ENCODE peak calls at places on chromosomes 6 and 20, in eight cellular contexts. L, F, O, E, Z, B, U and M are unnamed samples.

GRCh38 chr20:17680836-17681740 is 954 bp downstream of the RRBP1 start:
- DNase-seq in B (peak), O (no peak), U (peak), Z (peak), F (peak), E (peak), L (peak), M (peak)

GRCh38 chr20:687468-688203 is 12.0 kb upstream of the SCRT2 start:
- DNase-seq in B (no peak), L (no peak), F (no peak), E (no peak), O (no peak), U (no peak), Z (no peak), M (no peak)

GRCh38 chr6:48844696-48845095 is 618.4 kb downstream of the MMUT start:
- DNase-seq in Z (no peak), L (no peak), O (no peak), B (no peak), U (no peak), F (no peak), E (no peak), M (no peak)

GRCh38 chr6:137291441-137291840 is 72.3 kb upstream of the IFNGR1 start:
- DNase-seq in E (peak), O (no peak), Z (peak), F (no peak), L (no peak), U (peak), B (peak), M (no peak)

GRCh38 chr20:3630429-3630828 is 32.8 kb downstream of the GFRA4 start:
- DNase-seq in Z (no peak), O (no peak), E (no peak), F (no peak), B (no peak), L (no peak), U (no peak), M (no peak)

GRCh38 chr6:107230448-107230847 is 115.1 kb upstream of the BEND3 start:
- DNase-seq in O (no peak), B (no peak), L (no peak), E (no peak), Z (no peak), F (no peak), U (no peak), M (no peak)

GRCh38 chr6:116763871-116764270 is 1.6 kb downstream of the FAM162B start:
- DNase-seq in L (no peak), B (no peak), O (no peak), U (no peak), Z (peak), E (no peak), F (no peak), M (peak)

GRCh38 chr6:16271415-16271814 is 33.0 kb downstream of the GMPR start:
- DNase-seq in Z (no peak), U (no peak), L (no peak), B (no peak), F (no peak), O (no peak), E (no peak), M (no peak)

GRCh38 chr20:35329435-35330139 is 37.4 kb upstream of the FAM83C start:
- DNase-seq in L (peak), U (peak), Z (peak), F (peak), E (no peak), O (no peak), B (no peak), M (no peak)

GRCh38 chr20:54266844-54267243 is 59.0 kb downstream of the PFDN4 start:
- DNase-seq in U (no peak), B (no peak), Z (no peak), O (no peak), E (no peak), F (no peak), L (no peak), M (no peak)

GRCh38 chr20:31560094-31560899 is 44.8 kb upstream of the ID1 start:
- DNase-seq in B (peak), E (peak), U (peak), Z (peak), O (peak), L (peak), F (peak), M (peak)

GRCh38 chr6:149834513-149835481 is 29.4 kb downstream of the LRP11 start:
- DNase-seq in L (peak), U (peak), B (peak), O (peak), E (peak), Z (peak), F (peak), M (peak)

GRCh38 chr20:11229772-11230171 is 556.0 kb upstream of the JAG1 start:
- DNase-seq in U (peak), O (peak), L (no peak), E (peak), Z (peak), F (no peak), B (peak), M (peak)

GRCh38 chr6:112501705-112502104 is 154.6 kb downstream of the RFPL4B start:
- DNase-seq in F (no peak), E (no peak), Z (peak), L (peak), B (peak), U (peak), O (no peak), M (no peak)

GRCh38 chr6:140319209-140319608 is 944.8 kb upstream of the CITED2 start:
- DNase-seq in O (no peak), U (peak), F (peak), E (peak), Z (peak), L (no peak), B (peak), M (no peak)

GRCh38 chr20:50189681-50190250 is 864 bp upstream of the CEBPB start:
- DNase-seq in F (no peak), E (no peak), L (peak), Z (no peak), B (no peak), U (no peak), O (no peak), M (no peak)

GRCh38 chr6:132964101-132964867 is 149.9 kb downstream of the RPS12 start:
- DNase-seq in L (no peak), Z (peak), F (no peak), E (peak), U (no peak), O (no peak), B (peak), M (no peak)

GRCh38 chr6:168371989-168372711 is 52.6 kb upstream of the DACT2 start:
- DNase-seq in E (no peak), O (no peak), U (no peak), F (no peak), B (no peak), Z (no peak), L (no peak), M (no peak)

GRCh38 chr6:110492584-110492983 is 16.2 kb upstream of the SLC22A16 start:
- DNase-seq in L (no peak), F (no peak), O (no peak), U (peak), B (no peak), E (no peak), Z (peak), M (no peak)

GRCh38 chr6:35973670-35974222 is 50.7 kb downstream of the SLC26A8 start:
- DNase-seq in L (no peak), B (no peak), Z (no peak), F (peak), E (no peak), U (no peak), O (no peak), M (no peak)

GRCh38 chr6:148984516-148985056 is 237.8 kb downstream of the UST start:
- DNase-seq in Z (peak), L (no peak), B (no peak), O (no peak), E (no peak), U (no peak), F (no peak), M (no peak)

GRCh38 chr6:122449084-122449483 is 22.5 kb downstream of the SERINC1 start:
- DNase-seq in E (no peak), O (no peak), Z (no peak), B (no peak), U (no peak), L (no peak), F (no peak), M (no peak)

GRCh38 chr20:58146081-58146734 is 82.2 kb downstream of the ANKRD60 start:
- DNase-seq in Z (no peak), E (no peak), O (no peak), B (no peak), U (no peak), F (no peak), L (no peak), M (no peak)

GRCh38 chr6:123224077-123224476 is 228.0 kb downstream of the CLVS2 start:
- DNase-seq in O (no peak), B (no peak), U (no peak), E (no peak), Z (no peak), F (no peak), L (no peak), M (no peak)

GRCh38 chr6:111601875-111602274 is 3.8 kb downstream of the TRAF3IP2 start:
- DNase-seq in Z (peak), U (peak), B (peak), L (no peak), F (no peak), E (peak), O (no peak), M (peak)

GRCh38 chr6:169165561-169166300 is 87.9 kb downstream of the THBS2 start:
- DNase-seq in Z (peak), F (no peak), U (peak), O (no peak), E (peak), L (no peak), B (peak), M (no peak)

GRCh38 chr20:39812116-39812515 is 850.0 kb downstream of the DHX35 start:
- DNase-seq in B (no peak), U (no peak), E (no peak), O (no peak), Z (no peak), F (no peak), L (no peak), M (no peak)

GRCh38 chr6:39088331-39088730 is 26.7 kb downstream of the SAYSD1 start:
- DNase-seq in Z (peak), U (peak), F (no peak), B (peak), E (peak), O (no peak), L (peak), M (peak)

GRCh38 chr20:24004470-24004869 is 15.9 kb upstream of the GGTLC1 start:
- DNase-seq in F (no peak), E (no peak), L (no peak), O (no peak), Z (no peak), B (no peak), U (no peak), M (no peak)

GRCh38 chr6:74073429-74073828 is 377.4 kb downstream of the CD109 start:
- DNase-seq in F (no peak), E (peak), O (no peak), U (peak), Z (peak), B (peak), L (no peak), M (peak)

GRCh38 chr20:10795286-10796026 is 121.7 kb upstream of the JAG1 start:
- DNase-seq in L (peak), Z (no peak), F (no peak), B (no peak), U (peak), O (no peak), E (no peak), M (no peak)

GRCh38 chr6:122622404-122622938 is 12.3 kb downstream of the PKIB start:
- DNase-seq in F (no peak), Z (no peak), L (peak), E (no peak), B (no peak), O (no peak), U (no peak), M (no peak)

GRCh38 chr6:33717857-33718552 is 6.5 kb upstream of the UQCC2 start:
- DNase-seq in O (no peak), L (no peak), E (peak), F (no peak), B (no peak), Z (no peak), U (no peak), M (no peak)

GRCh38 chr6:43070028-43070632 is 6.0 kb upstream of the PTK7 start:
- DNase-seq in O (no peak), U (peak), Z (peak), F (peak), B (peak), L (no peak), E (peak), M (no peak)
- TF ChIP-seq CTCF in O (peak), U (peak), Z (peak), F (no peak), B (peak), L (peak), E (peak), M (peak)

GRCh38 chr20:22684763-22685443 is 100.5 kb upstream of the FOXA2 start:
- DNase-seq in Z (no peak), U (no peak), B (no peak), E (no peak), L (no peak), F (no peak), O (no peak), M (no peak)
- TF ChIP-seq CTCF in Z (no peak), U (no peak), B (no peak), E (no peak), L (no peak), F (no peak), O (peak), M (peak)

GRCh38 chr20:37980876-37981275 is 52.4 kb downstream of the TTI1 start:
- DNase-seq in E (no peak), O (no peak), U (no peak), F (no peak), Z (no peak), B (no peak), L (no peak), M (no peak)
- TF ChIP-seq CTCF in E (no peak), O (no peak), U (no peak), F (no peak), Z (no peak), B (no peak), L (no peak), M (no peak)

GRCh38 chr6:113970808-113971676 is at the start of gene HDAC2:
- DNase-seq in B (peak), U (peak), Z (peak), O (peak), L (peak), F (peak), E (peak), M (peak)
- TF ChIP-seq CTCF in B (no peak), U (no peak), Z (no peak), O (no peak), L (no peak), F (no peak), E (no peak), M (peak)

GRCh38 chr20:33917813-33918525 is 75.7 kb upstream of the RALY start:
- DNase-seq in Z (no peak), B (no peak), U (no peak), O (no peak), L (no peak), E (peak), F (no peak), M (no peak)

GRCh38 chr20:33915726-33916331 is 77.9 kb upstream of the RALY start:
- DNase-seq in Z (no peak), O (peak), E (no peak), F (peak), L (peak), B (no peak), U (no peak), M (no peak)

GRCh38 chr20:33910529-33911327 is 83.0 kb upstream of the RALY start:
- DNase-seq in O (no peak), F (no peak), U (no peak), E (no peak), Z (no peak), B (no peak), L (no peak), M (no peak)

GRCh38 chr20:33918662-33919061 is 75.0 kb upstream of the RALY start:
- DNase-seq in Z (no peak), O (no peak), L (no peak), U (no peak), B (no peak), E (no peak), F (no peak), M (no peak)

GRCh38 chr20:33914871-33915270 is 78.8 kb upstream of the RALY start:
- DNase-seq in B (peak), O (peak), Z (peak), L (no peak), U (no peak), E (peak), F (no peak), M (peak)
- TF ChIP-seq CTCF in B (peak), O (no peak), Z (peak), L (no peak), U (no peak), E (no peak), F (no peak), M (no peak)

DNA sequence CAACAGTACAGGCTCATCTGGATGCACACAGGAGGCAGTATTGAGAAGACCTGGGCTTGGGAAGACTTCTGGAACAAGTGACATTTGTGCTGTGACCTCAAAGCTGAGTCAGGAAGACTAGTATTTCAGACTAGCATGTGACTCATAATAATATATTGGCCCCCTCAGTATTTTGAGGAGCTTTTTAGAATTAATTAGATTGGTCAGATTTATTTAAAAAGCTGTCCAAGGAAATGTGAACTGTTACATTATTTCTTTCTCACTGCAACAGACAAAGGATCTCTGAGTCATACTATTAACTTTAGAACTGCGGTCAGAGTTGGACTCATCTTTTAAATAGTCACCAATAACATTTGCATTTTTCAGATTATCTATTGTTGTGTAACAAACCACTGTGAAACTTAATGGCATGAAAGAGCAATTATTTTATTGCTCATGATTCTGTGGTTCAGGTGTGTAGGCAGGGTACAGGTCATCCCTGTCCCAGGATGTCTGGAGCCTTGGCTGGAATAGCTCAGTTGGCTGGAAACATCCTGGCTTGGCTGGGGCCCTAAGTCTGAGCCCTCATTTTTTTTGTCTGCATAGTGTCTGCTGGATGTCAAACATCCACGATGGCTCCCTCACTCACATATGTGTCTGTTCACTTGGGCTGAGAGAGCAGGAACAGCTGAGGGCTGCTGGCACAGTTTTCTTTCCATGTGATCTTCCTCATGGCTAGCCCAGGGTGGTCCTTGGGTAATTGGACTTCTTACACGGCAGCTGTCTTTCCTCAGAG is 46.8 kb downstream of the MAP3K4 start:
- DNase-seq in O (peak), B (peak), L (no peak), F (peak), Z (peak), E (peak), U (peak), M (peak)
- TF ChIP-seq CTCF in O (no peak), B (peak), L (no peak), F (no peak), Z (peak), E (peak), U (peak), M (peak)

GRCh38 chr6:75855047-75855446 is 106.0 kb downstream of the MYO6 start:
- DNase-seq in Z (peak), B (peak), L (peak), E (peak), F (peak), O (no peak), U (peak), M (peak)
- TF ChIP-seq CTCF in Z (peak), B (peak), L (peak), E (peak), F (no peak), O (peak), U (peak), M (peak)

GRCh38 chr6:1815827-1816452 is 206.2 kb downstream of the FOXC1 start:
- DNase-seq in E (no peak), B (no peak), U (no peak), O (no peak), F (no peak), Z (no peak), L (no peak), M (no peak)
- TF ChIP-seq CTCF in E (no peak), B (no peak), U (no peak), O (no peak), F (no peak), Z (no peak), L (no peak), M (no peak)

DNA sequence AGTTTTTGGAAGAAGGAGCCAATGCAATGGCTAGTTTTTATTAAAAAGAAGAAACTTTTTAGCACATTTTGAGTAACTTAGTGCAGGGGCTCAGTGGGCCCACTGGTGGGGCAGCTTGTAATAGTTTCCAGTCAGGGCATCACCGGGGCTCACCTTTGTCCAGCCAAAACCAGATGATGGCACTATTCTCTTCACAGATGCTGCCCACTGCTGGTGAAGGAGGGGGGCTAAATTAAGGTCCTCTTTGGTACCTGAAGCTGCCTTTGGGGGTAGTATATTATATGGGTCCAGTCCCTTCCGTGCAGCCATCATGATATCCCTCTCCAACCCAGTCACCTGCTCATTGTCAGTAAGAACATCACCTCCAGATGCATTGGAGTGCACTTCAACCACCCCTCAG is 182.9 kb downstream of the PDE7B start:
- DNase-seq in E (no peak), O (no peak), Z (no peak), L (no peak), F (no peak), U (no peak), B (no peak), M (no peak)
- TF ChIP-seq CTCF in E (no peak), O (no peak), Z (no peak), L (no peak), F (no peak), U (no peak), B (no peak), M (peak)

GRCh38 chr6:166488081-166488685 is 98.3 kb downstream of the RAMACL start:
- DNase-seq in U (peak), B (peak), E (peak), Z (peak), O (no peak), F (peak), L (no peak), M (no peak)
- TF ChIP-seq CTCF in U (no peak), B (no peak), E (no peak), Z (no peak), O (no peak), F (no peak), L (no peak), M (no peak)